ENCODE peak calls at places on chromosomes 2 and 18, in nine cellular contexts. I, B, J, W, A, F, C, L and Y are unnamed samples.

GRCh38 chr2:37627715-37628114 is 43.7 kb downstream of the CDC42EP3 start:
- DNase-seq in W (no peak), A (no peak), B (peak), I (no peak), L (no peak), F (no peak), J (no peak), C (no peak), Y (no peak)

GRCh38 chr2:72936669-72937355 is 19.5 kb downstream of the EMX1 start:
- DNase-seq in J (no peak), C (no peak), I (no peak), W (no peak), L (no peak), A (no peak), B (no peak), F (no peak), Y (no peak)

GRCh38 chr2:64857581-64858471 is 131.4 kb upstream of the SLC1A4 start:
- DNase-seq in I (peak), W (no peak), F (no peak), J (no peak), B (no peak), C (peak), A (peak), L (no peak), Y (no peak)

GRCh38 chr18:12703714-12704113 is 872 bp downstream of the PSMG2 start:
- DNase-seq in B (no peak), F (no peak), C (no peak), L (peak), I (no peak), W (no peak), J (no peak), A (peak), Y (peak)

GRCh38 chr2:231521-232185 is 32.2 kb downstream of the SH3YL1 start:
- DNase-seq in A (no peak), B (no peak), C (no peak), L (no peak), J (no peak), I (no peak), W (no peak), F (no peak), Y (no peak)

GRCh38 chr2:14632133-14632936 is at the start of gene LRATD1:
- DNase-seq in I (no peak), B (peak), A (peak), W (peak), L (peak), C (peak), F (no peak), J (no peak), Y (no peak)

GRCh38 chr18:59874166-59874565 is 25.6 kb upstream of the PMAIP1 start:
- DNase-seq in B (peak), A (no peak), C (no peak), L (no peak), W (peak), F (no peak), J (no peak), I (no peak), Y (no peak)

GRCh38 chr2:46117379-46117778 is 179.8 kb upstream of the EPAS1 start:
- DNase-seq in C (no peak), A (no peak), L (no peak), B (peak), J (no peak), W (no peak), F (no peak), I (no peak), Y (no peak)

GRCh38 chr2:127805491-127805890 is 5.5 kb downstream of the WDR33 start:
- DNase-seq in C (no peak), J (no peak), A (no peak), F (no peak), B (no peak), W (no peak), L (no peak), I (no peak), Y (no peak)

GRCh38 chr18:41073372-41073954 is 881.6 kb upstream of the PIK3C3 start:
- DNase-seq in A (no peak), I (no peak), W (peak), B (peak), C (no peak), J (no peak), F (no peak), L (no peak), Y (no peak)